ENCODE peak calls at places on chromosomes 1 and 21, in four cellular contexts. E, A, I and Y are unnamed samples. For H3K4me1, the result is how much of the 10 kb centered on the place peaks cover.

GRCh38 chr1:76868154-76868882 is 1.0 kb downstream of the ST6GALNAC5 start:
- DNase-seq in A (peak), I (no peak), E (peak), Y (no peak)

GRCh38 chr1:71190843-71191242 is 110.0 kb upstream of the ZRANB2 start:
- DNase-seq in A (no peak), E (no peak), I (no peak), Y (no peak)

GRCh38 chr1:11804666-11805453 is 904 bp downstream of the MTHFR start:
- DNase-seq in E (peak), A (peak), I (peak), Y (peak)

GRCh38 chr1:9128520-9129371 is at the start of gene GPR157:
- DNase-seq in I (peak), E (peak), A (peak), Y (peak)

GRCh38 chr21:43611598-43612369 is 47.5 kb downstream of the HSF2BP start:
- DNase-seq in I (peak), E (peak), A (peak), Y (peak)

GRCh38 chr1:229230136-229230892 is 40.6 kb upstream of the RAB4A start:
- DNase-seq in E (peak), A (no peak), I (no peak), Y (no peak)

GRCh38 chr1:20184481-20184900 is 1.4 kb upstream of the UBXN10 start:
- DNase-seq in I (no peak), E (no peak), A (no peak), Y (no peak)

GRCh38 chr1:51898090-51898734 is 19.7 kb upstream of the NRDC start:
- DNase-seq in E (peak), A (no peak), I (no peak), Y (no peak)

GRCh38 chr1:174743654-174744561 is 255.8 kb upstream of the CACYBP start:
- DNase-seq in I (no peak), E (peak), A (no peak), Y (no peak)

GRCh38 chr1:164602142-164602429 is 43.1 kb downstream of the PBX1 start:
- DNase-seq in A (peak), E (peak), I (peak), Y (no peak)

GRCh38 chr1:107622975-107623374 is 342.0 kb downstream of the VAV3 start:
- DNase-seq in A (no peak), E (peak), I (no peak), Y (no peak)

GRCh38 chr1:116372186-116372585 is 858 bp upstream of the ATP1A1 start:
- DNase-seq in E (peak), I (no peak), A (peak), Y (no peak)

GRCh38 chr1:171279678-171280077 is 31.4 kb downstream of the FMO1 start:
- DNase-seq in E (no peak), I (no peak), A (no peak), Y (no peak)

GRCh38 chr1:245874942-245875580 is 632.0 kb downstream of the SMYD3 start:
- DNase-seq in I (peak), A (peak), E (no peak), Y (peak)

GRCh38 chr1:27109103-27109822 is 45.7 kb downstream of the SLC9A1 start:
- DNase-seq in E (peak), A (no peak), I (no peak), Y (no peak)

GRCh38 chr1:227396539-227397355 is 78.5 kb upstream of the CDC42BPA start:
- DNase-seq in E (no peak), A (no peak), I (no peak), Y (no peak)

GRCh38 chr1:70048336-70048735 is 157.0 kb downstream of the LRRC40 start:
- DNase-seq in E (no peak), I (no peak), A (no peak), Y (no peak)

GRCh38 chr1:11929849-11930248 is 3.6 kb upstream of the KIAA2013 start:
- DNase-seq in E (peak), I (peak), A (no peak), Y (peak)

GRCh38 chr1:192010406-192010805 is 147.9 kb upstream of the RGS18 start:
- DNase-seq in I (no peak), A (no peak), E (no peak), Y (no peak)

GRCh38 chr1:181513786-181514297 is 30.5 kb downstream of the CACNA1E start:
- DNase-seq in I (no peak), A (no peak), E (no peak), Y (no peak)

GRCh38 chr1:84540759-84541158 is 33.5 kb downstream of the CTBS start:
- DNase-seq in I (no peak), A (no peak), E (peak), Y (no peak)

GRCh38 chr1:64171797-64172281 is 31.6 kb upstream of the UBE2U start:
- DNase-seq in I (peak), A (no peak), E (peak), Y (no peak)

GRCh38 chr1:84698151-84698651 is 7.9 kb upstream of the SSX2IP start:
- DNase-seq in A (no peak), I (no peak), E (peak), Y (no peak)

GRCh38 chr21:21084179-21084578 is 86.0 kb downstream of the NCAM2 start:
- DNase-seq in A (no peak), I (no peak), E (no peak), Y (no peak)

GRCh38 chr1:111110197-111110899 is 29.5 kb downstream of the DRAM2 start:
- DNase-seq in A (no peak), E (no peak), I (no peak), Y (no peak)

GRCh38 chr21:46065215-46065992 is 32.5 kb upstream of the COL6A2 start:
- DNase-seq in A (peak), E (peak), I (no peak), Y (peak)

GRCh38 chr1:210438928-210439841 is 110.5 kb downstream of the HHAT start:
- DNase-seq in E (peak), A (no peak), I (no peak), Y (no peak)

GRCh38 chr1:66339944-66340343 is 194.0 kb upstream of the SGIP1 start:
- DNase-seq in A (no peak), E (no peak), I (no peak), Y (no peak)

GRCh38 chr1:25037174-25038074 is 107.3 kb upstream of the RUNX3 start:
- DNase-seq in A (no peak), E (peak), I (no peak), Y (no peak)

GRCh38 chr1:93033029-93033428 is 46.1 kb upstream of the MTF2 start:
- DNase-seq in I (no peak), E (no peak), A (no peak), Y (no peak)

GRCh38 chr1:38777464-38777957 is 82.1 kb downstream of the RRAGC start:
- DNase-seq in E (no peak), A (no peak), I (no peak), Y (no peak)

GRCh38 chr1:100360790-100361232 is 8.5 kb downstream of the CDC14A start:
- DNase-seq in I (no peak), A (no peak), E (no peak), Y (peak)

DNA sequence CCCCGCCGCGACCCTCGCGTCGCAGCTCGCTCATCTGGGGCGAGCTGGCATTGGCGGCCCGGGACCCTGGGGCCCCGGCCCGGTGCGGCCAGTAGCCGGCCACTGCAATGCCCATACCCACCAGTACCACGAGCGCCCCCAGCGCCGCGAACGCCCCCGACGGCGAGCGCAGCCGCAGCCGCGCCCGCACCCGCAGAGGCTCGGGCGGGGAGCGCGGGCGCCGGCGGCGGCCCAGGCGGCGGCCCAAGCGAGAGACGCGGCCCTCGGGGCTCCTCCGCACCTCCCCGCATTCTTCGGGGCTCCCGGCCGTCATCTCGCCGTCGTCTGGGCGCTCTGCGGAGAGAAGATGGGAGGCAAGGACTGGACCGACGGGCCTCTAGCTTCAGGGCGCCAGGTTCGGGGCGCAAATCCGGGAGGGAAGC is 2.2 kb downstream of the TMEM200B start:
- DNase-seq in A (no peak), I (no peak), E (no peak), Y (no peak)
- TF ChIP-seq CTCF in A (peak), I (no peak), E (no peak), Y (peak)

DNA sequence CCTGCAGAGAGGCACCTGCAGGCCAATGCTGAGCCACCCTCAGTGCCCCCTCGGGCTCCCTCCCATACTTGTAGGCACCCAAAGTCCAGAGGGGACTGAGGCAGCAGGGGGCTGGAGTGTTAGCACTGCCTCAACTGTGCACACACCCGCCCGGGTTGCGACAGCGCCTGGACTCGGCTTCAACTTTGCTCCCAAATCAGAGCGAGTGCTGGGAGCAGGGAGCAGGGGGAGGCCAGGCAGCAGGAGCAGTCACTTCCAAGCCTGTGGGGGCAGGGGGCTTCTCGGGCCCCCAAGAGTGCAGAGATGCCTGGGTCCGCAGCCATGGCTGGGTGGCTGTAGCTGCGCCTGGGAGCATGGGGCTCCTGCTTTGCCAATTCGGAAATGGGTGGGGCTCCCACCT is 79.5 kb downstream of the DISP1 start:
- DNase-seq in A (no peak), I (no peak), E (no peak), Y (no peak)
- H3K4me3 ChIP-seq in A (no peak), I (no peak), E (no peak), Y (no peak)

DNA sequence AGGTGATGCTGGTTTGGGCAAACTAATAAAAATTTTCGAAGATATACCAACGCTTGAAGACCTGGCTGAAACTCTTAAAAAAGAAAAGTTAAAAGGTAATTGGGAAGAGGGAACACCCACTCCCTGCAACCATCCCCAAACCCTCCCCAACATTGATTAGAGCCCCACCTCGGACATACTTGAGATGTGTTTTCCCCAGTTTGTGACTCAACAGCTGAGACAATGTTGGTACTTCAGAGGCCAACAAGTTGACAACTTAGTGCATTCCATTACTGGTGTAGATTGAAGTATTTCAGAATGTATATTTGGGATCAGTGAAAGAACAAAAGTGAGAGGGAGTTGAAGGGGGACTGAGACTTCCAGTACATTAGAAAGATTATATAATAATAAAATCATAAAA is 5.1 kb downstream of the IFI16 start:
- DNase-seq in I (no peak), A (no peak), E (no peak), Y (no peak)
- H3K4me1 ChIP-seq in I (under half), A (half or more), E (under half), Y (half or more)

GRCh38 chr1:214551436-214552173 is at the start of gene PTPN14:
- DNase-seq in I (peak), A (peak), E (peak), Y (peak)
- TF ChIP-seq CTCF in I (peak), A (peak), E (peak), Y (peak)